ENCODE peak calls at places on chromosomes 12 and 14, in six cellular contexts. H is midbrain; O is stimulated activated CD4-positive, alpha-beta T cell treated with anti-CD3 and anti-CD28 coated beads, Interleukin-2, amount 100 ng/mL, for 48 hours; X is NCI-H1694; J is GDM1; B is activated naive CD4-positive, alpha-beta T cell. S is an unnamed sample.

GRCh38 chr12:14656846-14657245 is 39.6 kb downstream of the GUCY2C start:
- DNase-seq in O (no peak), H (no peak), B (no peak), X (no peak), J (no peak), S (no peak)

GRCh38 chr12:29066061-29066588 is 83.0 kb upstream of the FAR2 start:
- DNase-seq in J (peak), X (no peak), B (no peak), O (no peak), H (peak), S (peak)

GRCh38 chr12:95319694-95320331 is 102.2 kb downstream of the VEZT start:
- DNase-seq in X (no peak), B (no peak), H (no peak), O (no peak), J (no peak), S (no peak)

GRCh38 chr12:29460082-29460481 is 37.4 kb downstream of the OVCH1 start:
- DNase-seq in X (no peak), B (no peak), H (no peak), J (no peak), O (no peak), S (no peak)

GRCh38 chr12:14995583-14996425 is 23.0 kb downstream of the PDE6H start:
- DNase-seq in X (peak), J (no peak), B (no peak), H (peak), O (no peak), S (peak)

GRCh38 chr12:49092086-49092815 is 2.4 kb downstream of the DHH start:
- DNase-seq in X (no peak), O (peak), B (peak), H (peak), J (no peak), S (peak)

GRCh38 chr12:11202811-11203210 is 16.1 kb upstream of the TAS2R42 start:
- DNase-seq in J (no peak), B (no peak), H (no peak), O (no peak), X (no peak), S (no peak)

GRCh38 chr14:40983604-40984003 is 623.1 kb upstream of the LRFN5 start:
- DNase-seq in X (no peak), J (no peak), B (no peak), O (no peak), H (no peak), S (no peak)

GRCh38 chr12:11542599-11542998 is 106.9 kb upstream of the ETV6 start:
- DNase-seq in H (no peak), X (no peak), O (no peak), J (no peak), B (no peak), S (no peak)

GRCh38 chr14:35944847-35945246 is 118.7 kb downstream of the BRMS1L start:
- DNase-seq in O (peak), H (no peak), J (no peak), B (no peak), X (peak), S (peak)

GRCh38 chr12:2291182-2291832 is 238.5 kb downstream of the CACNA1C start:
- DNase-seq in J (peak), X (peak), H (no peak), O (peak), B (peak), S (peak)

GRCh38 chr12:11653215-11653753 is 3.8 kb downstream of the ETV6 start:
- DNase-seq in J (peak), X (no peak), H (no peak), O (peak), B (no peak), S (peak)

GRCh38 chr12:55974308-55974724 is 438 bp downstream of the RAB5B start:
- DNase-seq in O (peak), B (no peak), J (no peak), X (no peak), H (no peak), S (peak)

GRCh38 chr14:105150368-105151111 is 18.0 kb downstream of the JAG2 start:
- DNase-seq in J (no peak), O (no peak), X (no peak), B (no peak), H (no peak), S (no peak)

GRCh38 chr12:52014567-52015392 is 8.0 kb downstream of the TAMALIN start:
- DNase-seq in X (no peak), B (no peak), H (no peak), O (no peak), J (no peak), S (no peak)

GRCh38 chr14:23660290-23661226 is 24.4 kb downstream of the DHRS2 start:
- DNase-seq in O (no peak), B (no peak), H (no peak), X (no peak), J (no peak), S (no peak)

GRCh38 chr12:129110575-129110974 is 257.3 kb downstream of the GLT1D1 start:
- DNase-seq in X (no peak), O (no peak), J (no peak), B (no peak), H (no peak), S (no peak)

GRCh38 chr12:43401096-43401495 is 150.9 kb downstream of the ADAMTS20 start:
- DNase-seq in H (no peak), J (no peak), O (no peak), X (no peak), B (no peak), S (no peak)

GRCh38 chr12:16093825-16094224 is 182.7 kb downstream of the DERA start:
- DNase-seq in H (no peak), X (no peak), O (no peak), J (no peak), B (no peak), S (no peak)

GRCh38 chr14:33068626-33069025 is 129.9 kb downstream of the NPAS3 start:
- DNase-seq in X (no peak), H (no peak), B (no peak), J (no peak), O (no peak), S (no peak)

GRCh38 chr12:69720748-69721147 is 17.9 kb upstream of the RAB3IP start:
- DNase-seq in H (no peak), X (no peak), J (no peak), O (no peak), B (no peak), S (no peak)

GRCh38 chr12:104566244-104566993 is 109.7 kb downstream of the CHST11 start:
- DNase-seq in J (no peak), X (no peak), O (peak), B (no peak), H (no peak), S (no peak)

S was measured in KBM-7.